ENCODE peak calls at places on chromosomes 11 and 22, in six cellular contexts. E is mammary epithelial cell, R is PC-3, P is colonic mucosa, L is tibial nerve, Q is Peyer's patch. V is an unnamed sample. For H3K4me1, the result is how much of the 10 kb centered on the place peaks cover.

GRCh38 chr11:12540913-12541587 is 133.2 kb upstream of the TEAD1 start:
- DNase-seq in E (no peak), R (peak), P (no peak), L (peak), Q (no peak), V (no peak)

GRCh38 chr11:62133328-62134065 is 9.7 kb downstream of the INCENP start:
- DNase-seq in E (no peak), R (no peak), P (no peak), L (no peak), Q (peak), V (no peak)

GRCh38 chr22:17342361-17342760 is 26.9 kb upstream of the CECR2 start:
- DNase-seq in E (no peak), R (no peak), P (no peak), L (no peak), Q (no peak), V (no peak)

GRCh38 chr22:37639771-37640590 is 512 bp downstream of the SH3BP1 start:
- DNase-seq in E (peak), R (no peak), P (no peak), L (no peak), Q (peak), V (no peak)

GRCh38 chr22:19664951-19665783 is 49.1 kb upstream of the SEPTIN5 start:
- DNase-seq in E (no peak), R (no peak), P (no peak), L (no peak), Q (no peak), V (no peak)

GRCh38 chr22:18060646-18061620 is 16.9 kb upstream of the PEX26 start:
- DNase-seq in E (peak), R (peak), P (peak), L (no peak), Q (no peak), V (no peak)

GRCh38 chr11:32838505-32839274 is 9.0 kb downstream of the PRRG4 start:
- DNase-seq in E (peak), R (peak), P (peak), L (no peak), Q (no peak), V (no peak)

GRCh38 chr11:111735262-111736116 is 30.7 kb downstream of the PPP2R1B start:
- DNase-seq in E (peak), R (peak), P (peak), L (peak), Q (no peak), V (peak)

GRCh38 chr11:28083118-28083517 is 24.8 kb downstream of the KIF18A start:
- DNase-seq in E (no peak), R (no peak), P (no peak), L (no peak), Q (no peak), V (no peak)

GRCh38 chr11:120682866-120683265 is 171.3 kb downstream of the GRIK4 start:
- DNase-seq in E (peak), R (peak), P (no peak), L (no peak), Q (no peak), V (no peak)

GRCh38 chr11:13094930-13095687 is 86.0 kb downstream of the RASSF10 start:
- DNase-seq in E (no peak), R (peak), P (peak), L (no peak), Q (no peak), V (no peak)

GRCh38 chr11:125036933-125037332 is 26.2 kb upstream of the SLC37A2 start:
- DNase-seq in E (peak), R (peak), P (no peak), L (no peak), Q (no peak), V (no peak)

GRCh38 chr11:9604134-9604533 is 30.7 kb downstream of the WEE1 start:
- DNase-seq in E (no peak), R (no peak), P (no peak), L (no peak), Q (no peak), V (no peak)

GRCh38 chr11:108302121-108302785 is 79.4 kb downstream of the ATM start:
- DNase-seq in E (peak), R (peak), P (no peak), L (no peak), Q (no peak), V (no peak)

DNA sequence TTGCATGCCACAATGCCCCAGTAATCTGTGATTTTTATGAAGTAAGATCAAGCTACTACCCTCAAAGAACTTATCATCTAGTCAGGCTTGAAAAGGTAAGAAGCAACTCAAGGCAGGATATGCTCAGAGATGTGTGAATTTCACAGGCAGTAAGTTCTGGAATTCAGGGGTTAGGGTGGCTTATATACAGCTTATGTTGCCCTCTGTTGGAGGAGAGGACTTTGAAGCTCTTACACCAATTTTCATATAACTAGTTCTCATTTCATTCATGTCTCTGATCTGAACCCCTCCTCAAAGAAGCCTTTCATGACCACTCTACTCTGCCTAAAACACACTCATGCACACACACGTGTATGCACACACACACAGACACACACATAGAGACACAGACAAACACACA is 220.5 kb upstream of the ZBED5 start:
- DNase-seq in E (peak), R (peak), P (no peak), L (no peak), Q (no peak), V (no peak)
- TF ChIP-seq CTCF in E (peak), R (peak), P (no peak), L (no peak), Q (no peak), V (no peak)

GRCh38 chr22:24408630-24409029 is 18.8 kb upstream of the ADORA2A start:
- DNase-seq in E (no peak), R (no peak), P (no peak), L (no peak), Q (no peak), V (peak)
- H3K4me1 ChIP-seq in E (under half), R (under half), P (under half), L (under half), Q (under half), V (under half)

GRCh38 chr22:31104869-31105268 is 2.5 kb downstream of the SELENOM start:
- DNase-seq in E (no peak), R (no peak), P (no peak), L (no peak), Q (no peak), V (peak)
- TF ChIP-seq CTCF in E (peak), R (no peak), P (no peak), L (peak), Q (no peak), V (peak)

DNA sequence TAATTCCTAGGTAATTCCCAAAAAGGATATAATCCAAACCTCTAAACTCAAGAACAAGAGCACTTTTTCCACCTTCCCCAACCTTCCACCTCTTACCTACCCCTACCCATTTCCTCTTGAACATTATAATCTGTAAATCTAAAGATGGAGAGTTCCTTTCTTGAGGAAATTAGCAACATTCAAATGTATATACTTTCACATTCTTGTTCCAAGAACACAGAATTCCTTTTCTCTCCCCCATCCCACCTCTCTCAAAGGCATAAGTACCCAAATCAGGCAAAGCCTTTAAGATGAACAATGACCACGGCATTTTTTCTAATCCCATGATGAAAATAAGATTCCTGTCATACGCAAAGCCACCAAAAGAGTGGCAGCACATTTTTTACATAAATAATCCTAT is 18.3 kb downstream of the RRAS2 start:
- DNase-seq in E (no peak), R (no peak), P (no peak), L (no peak), Q (no peak), V (no peak)
- H3K4me1 ChIP-seq in E (under half), R (under half), P (under half), L (under half), Q (under half), V (under half)

DNA sequence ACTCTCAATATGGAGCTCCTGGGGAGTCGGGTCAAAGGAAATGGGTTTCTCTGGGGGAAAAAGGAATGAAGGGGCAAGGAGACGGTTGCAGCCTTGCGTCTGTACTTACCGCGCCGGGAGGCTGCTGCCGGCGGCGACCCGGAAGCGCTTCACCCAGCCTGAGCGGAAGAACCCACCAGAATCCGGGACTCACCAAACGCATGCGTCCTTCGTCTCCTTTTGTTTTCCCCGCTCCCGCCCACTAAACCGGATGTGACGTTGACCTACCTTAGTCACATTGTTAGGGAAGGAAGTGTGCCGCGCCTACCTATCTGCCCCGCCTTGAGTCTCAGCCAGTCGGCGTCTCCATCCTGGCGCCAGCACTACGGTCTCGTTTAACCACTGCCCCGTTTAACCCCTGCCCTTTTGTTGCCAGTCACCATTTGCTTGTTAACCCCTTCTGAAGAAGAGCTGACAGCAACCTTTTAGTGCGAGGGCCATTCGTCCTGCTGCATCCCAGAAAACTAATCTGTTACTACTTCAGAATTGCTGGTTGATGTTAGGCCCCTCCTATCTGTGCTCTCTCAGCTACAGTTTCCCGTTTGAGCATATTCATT is at the start of gene ANAPC15:
- DNase-seq in E (peak), R (peak), P (peak), L (peak), Q (peak), V (peak)
- TF ChIP-seq CTCF in E (no peak), R (no peak), P (no peak), L (peak), Q (no peak), V (no peak)

GRCh38 chr11:114090225-114090624 is 30.7 kb downstream of the ZBTB16 start:
- DNase-seq in E (no peak), R (no peak), P (no peak), L (no peak), Q (no peak), V (no peak)
- H3K4me1 ChIP-seq in E (under half), R (under half), P (under half), L (under half), Q (under half), V (half or more)

V was measured in ascending aorta.